ENCODE peak calls at places on chromosomes 13 and 19, in five cellular contexts. Q is uterus, G is ovary, K is HepG2, B is spleen. P is an unnamed sample.

GRCh38 chr13:85223883-85224656 is 575.1 kb downstream of the SLITRK6 start:
- DNase-seq in Q (no peak), B (no peak), K (no peak), G (no peak), P (no peak)

GRCh38 chr19:39413269-39413902 is 917 bp downstream of the PLEKHG2 start:
- DNase-seq in Q (peak), K (no peak), B (peak), G (peak), P (no peak)

GRCh38 chr19:33339016-33339749 is 34.3 kb upstream of the CEBPG start:
- DNase-seq in Q (no peak), G (no peak), K (no peak), B (no peak), P (no peak)

GRCh38 chr13:19764237-19764636 is 18.5 kb downstream of the PSPC1 start:
- DNase-seq in G (no peak), K (no peak), Q (no peak), B (no peak), P (no peak)

GRCh38 chr19:42280761-42281174 is 11.7 kb downstream of the CIC start:
- DNase-seq in K (no peak), B (peak), G (peak), Q (peak), P (peak)

GRCh38 chr19:39296055-39296645 is at the start of gene IFNL1:
- DNase-seq in Q (no peak), K (no peak), B (peak), G (no peak), P (no peak)

GRCh38 chr19:11752244-11752736 is 13.5 kb upstream of the ZNF823 start:
- DNase-seq in B (no peak), G (no peak), Q (no peak), K (no peak), P (no peak)

GRCh38 chr19:23998568-23998967 is 83.9 kb downstream of the ZNF726 start:
- DNase-seq in G (no peak), B (no peak), Q (no peak), K (no peak), P (no peak)

GRCh38 chr13:66849706-66850105 is 380.4 kb downstream of the PCDH9 start:
- DNase-seq in B (no peak), G (no peak), K (no peak), Q (no peak), P (no peak)

GRCh38 chr13:99005609-99006008 is 27.7 kb upstream of the DOCK9 start:
- DNase-seq in G (no peak), K (no peak), B (no peak), Q (no peak), P (no peak)

GRCh38 chr13:42486711-42487198 is 87.2 kb upstream of the TNFSF11 start:
- DNase-seq in G (no peak), B (no peak), K (no peak), Q (no peak), P (no peak)

GRCh38 chr13:90696254-90696653 is 651.2 kb upstream of the MIR17HG start:
- DNase-seq in B (no peak), Q (no peak), G (no peak), K (no peak), P (peak)

GRCh38 chr13:41740479-41740878 is 220.4 kb downstream of the VWA8 start:
- DNase-seq in G (no peak), B (no peak), K (no peak), Q (no peak), P (no peak)

GRCh38 chr19:16571689-16572331 is 405 bp downstream of the SLC35E1 start:
- DNase-seq in G (no peak), Q (no peak), B (peak), K (no peak), P (no peak)

GRCh38 chr13:87107626-87108025 is 563.5 kb upstream of the SLITRK5 start:
- DNase-seq in G (no peak), B (no peak), Q (no peak), K (no peak), P (no peak)

GRCh38 chr13:83895994-83896580 is 13.8 kb upstream of the SLITRK1 start:
- DNase-seq in G (no peak), B (no peak), Q (no peak), K (no peak), P (peak)

GRCh38 chr13:27595055-27595811 is 25.1 kb downstream of the LNX2 start:
- DNase-seq in Q (no peak), G (no peak), K (no peak), B (no peak), P (no peak)

GRCh38 chr19:15469513-15470297 is 5.4 kb upstream of the RASAL3 start:
- DNase-seq in K (no peak), Q (no peak), B (peak), G (no peak), P (no peak)

GRCh38 chr19:18230941-18231734 is 4.9 kb upstream of the PDE4C start:
- DNase-seq in G (no peak), Q (no peak), K (no peak), B (no peak), P (peak)

GRCh38 chr19:9622531-9622930 is 1.5 kb upstream of the ZNF561 start:
- DNase-seq in K (no peak), Q (no peak), B (no peak), G (no peak), P (no peak)

GRCh38 chr19:19501798-19502197 is 13.6 kb downstream of the TSSK6 start:
- DNase-seq in K (no peak), Q (no peak), B (peak), G (no peak), P (no peak)

GRCh38 chr19:54191671-54192453 is 754 bp downstream of the TSEN34 start:
- DNase-seq in Q (no peak), G (peak), K (no peak), B (peak), P (no peak)

GRCh38 chr13:49066856-49067255 is 91.1 kb downstream of the FNDC3A start:
- DNase-seq in Q (no peak), B (no peak), G (no peak), K (no peak), P (no peak)

GRCh38 chr19:6690160-6690885 is 20.4 kb upstream of the TNFSF14 start:
- DNase-seq in K (no peak), Q (no peak), B (peak), G (no peak), P (no peak)

GRCh38 chr19:31408460-31409124 is 59.4 kb upstream of the TSHZ3 start:
- DNase-seq in K (no peak), Q (peak), G (no peak), B (no peak), P (peak)

GRCh38 chr19:4570916-4571304 is 11.4 kb upstream of the SEMA6B start:
- DNase-seq in G (no peak), K (no peak), B (no peak), Q (no peak), P (no peak)

GRCh38 chr19:1213391-1214286 is 8.1 kb downstream of the STK11 start:
- DNase-seq in G (peak), B (peak), K (no peak), Q (peak), P (no peak)

GRCh38 chr19:35746087-35746462 is 624 bp downstream of the PSENEN start:
- DNase-seq in Q (no peak), G (no peak), B (no peak), K (no peak), P (no peak)

GRCh38 chr13:50149932-50150331 is 134.7 kb downstream of the KCNRG start:
- DNase-seq in G (no peak), B (no peak), Q (peak), K (no peak), P (no peak)

GRCh38 chr19:38711726-38712153 is 32.5 kb downstream of the CAPN12 start:
- DNase-seq in Q (no peak), K (no peak), G (peak), B (no peak), P (peak)

GRCh38 chr19:14073232-14073924 is 792 bp downstream of the MISP3 start:
- DNase-seq in B (peak), K (no peak), G (peak), Q (peak), P (no peak)

GRCh38 chr13:36431204-36432105 is 840 bp upstream of the CCNA1 start:
- DNase-seq in G (peak), K (no peak), Q (no peak), B (peak), P (no peak)

GRCh38 chr13:23505007-23505406 is 65.2 kb upstream of the TNFRSF19 start:
- DNase-seq in B (no peak), G (no peak), K (no peak), Q (no peak), P (no peak)

GRCh38 chr19:10007811-10008211 is 2.5 kb downstream of the COL5A3 start:
- DNase-seq in B (no peak), Q (peak), K (no peak), G (no peak), P (no peak)

GRCh38 chr13:111610077-111610476 is 289.6 kb downstream of the TEX29 start:
- DNase-seq in B (no peak), G (no peak), Q (no peak), K (no peak), P (no peak)

GRCh38 chr19:34382471-34382870 is 17.5 kb downstream of the GPI start:
- DNase-seq in Q (no peak), G (no peak), B (no peak), K (no peak), P (no peak)

GRCh38 chr19:34381399-34382251 is 16.6 kb downstream of the GPI start:
- DNase-seq in K (no peak), G (no peak), Q (no peak), B (no peak), P (no peak)

GRCh38 chr19:34386645-34387445 is 17.4 kb upstream of the PDCD2L start:
- DNase-seq in Q (no peak), G (no peak), K (no peak), B (no peak), P (no peak)

GRCh38 chr19:34380639-34381241 is 15.7 kb downstream of the GPI start:
- DNase-seq in Q (no peak), K (no peak), G (no peak), B (no peak), P (no peak)

GRCh38 chr19:34383599-34383998 is 18.6 kb downstream of the GPI start:
- DNase-seq in B (no peak), Q (no peak), K (no peak), G (no peak), P (no peak)
- TF ChIP-seq POLR2A in B (no peak), Q (no peak), K (no peak), G (no peak), P (no peak)

GRCh38 chr19:29442094-29442493 is 83.7 kb upstream of the VSTM2B start:
- DNase-seq in K (no peak), Q (no peak), G (no peak), B (no peak), P (no peak)

GRCh38 chr19:29442910-29443309 is 82.9 kb upstream of the VSTM2B start:
- DNase-seq in B (no peak), K (no peak), G (no peak), Q (no peak), P (no peak)

GRCh38 chr19:29448046-29448445 is 77.7 kb upstream of the VSTM2B start:
- DNase-seq in Q (no peak), G (no peak), B (no peak), K (no peak), P (no peak)

GRCh38 chr19:29446331-29446730 is 79.5 kb upstream of the VSTM2B start:
- DNase-seq in Q (no peak), K (no peak), B (no peak), G (no peak), P (no peak)

DNA sequence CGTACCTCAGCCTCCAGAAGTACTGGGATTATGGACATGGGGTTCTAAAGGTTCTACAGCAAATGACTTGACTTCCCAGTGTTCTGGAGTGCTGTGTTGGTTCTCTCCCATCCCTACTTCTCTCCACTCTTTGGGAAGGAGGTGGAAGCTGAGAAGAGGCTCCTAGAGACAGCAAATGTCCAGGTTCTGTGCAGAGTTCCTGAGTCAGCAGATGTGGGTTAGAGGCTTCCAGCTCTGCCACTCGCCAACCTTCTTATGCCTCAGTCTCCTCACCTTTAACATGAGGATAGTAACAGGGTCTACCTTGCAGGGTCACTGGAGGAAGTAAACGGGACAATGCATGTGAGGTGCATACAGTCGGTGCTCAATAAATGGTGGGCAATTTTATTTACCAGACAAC is 80.5 kb upstream of the VSTM2B start:
- DNase-seq in K (no peak), B (no peak), G (no peak), Q (no peak), P (no peak)
- TF ChIP-seq POLR2A in K (no peak), B (no peak), G (no peak), Q (no peak), P (no peak)

GRCh38 chr19:29086646-29087045 is 126.3 kb downstream of the UQCRFS1 start:
- DNase-seq in K (no peak), G (no peak), Q (no peak), B (no peak), P (no peak)

GRCh38 chr19:29086182-29086581 is 126.8 kb downstream of the UQCRFS1 start:
- DNase-seq in K (peak), G (no peak), B (no peak), Q (no peak), P (no peak)

GRCh38 chr19:29089315-29089855 is 123.6 kb downstream of the UQCRFS1 start:
- DNase-seq in B (no peak), K (no peak), Q (no peak), G (no peak), P (no peak)

GRCh38 chr19:29091127-29091526 is 121.8 kb downstream of the UQCRFS1 start:
- DNase-seq in K (no peak), B (no peak), Q (no peak), G (no peak), P (no peak)

DNA sequence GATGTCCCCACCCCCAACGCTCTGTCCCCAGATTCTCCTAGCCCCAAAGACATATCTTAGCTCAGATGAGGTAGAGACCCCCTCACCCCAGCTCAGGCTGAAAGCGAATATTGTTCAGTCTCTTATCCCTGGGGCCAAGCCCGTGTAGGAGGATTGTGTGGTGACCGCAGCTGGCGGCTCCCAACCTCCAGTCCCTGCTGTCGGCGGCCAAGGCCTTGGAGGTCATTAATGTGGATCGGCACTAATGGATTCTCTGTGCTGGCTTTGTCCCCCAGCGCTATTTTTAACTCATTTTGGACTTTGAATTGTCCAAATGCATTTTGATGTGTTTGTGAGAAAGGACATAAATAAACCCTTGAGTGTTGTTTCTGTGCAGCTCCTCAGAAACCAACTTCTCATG is 124.2 kb downstream of the UQCRFS1 start:
- DNase-seq in B (no peak), G (no peak), K (no peak), Q (no peak), P (no peak)
- TF ChIP-seq POLR2A in B (no peak), G (no peak), K (no peak), Q (no peak), P (no peak)

DNA sequence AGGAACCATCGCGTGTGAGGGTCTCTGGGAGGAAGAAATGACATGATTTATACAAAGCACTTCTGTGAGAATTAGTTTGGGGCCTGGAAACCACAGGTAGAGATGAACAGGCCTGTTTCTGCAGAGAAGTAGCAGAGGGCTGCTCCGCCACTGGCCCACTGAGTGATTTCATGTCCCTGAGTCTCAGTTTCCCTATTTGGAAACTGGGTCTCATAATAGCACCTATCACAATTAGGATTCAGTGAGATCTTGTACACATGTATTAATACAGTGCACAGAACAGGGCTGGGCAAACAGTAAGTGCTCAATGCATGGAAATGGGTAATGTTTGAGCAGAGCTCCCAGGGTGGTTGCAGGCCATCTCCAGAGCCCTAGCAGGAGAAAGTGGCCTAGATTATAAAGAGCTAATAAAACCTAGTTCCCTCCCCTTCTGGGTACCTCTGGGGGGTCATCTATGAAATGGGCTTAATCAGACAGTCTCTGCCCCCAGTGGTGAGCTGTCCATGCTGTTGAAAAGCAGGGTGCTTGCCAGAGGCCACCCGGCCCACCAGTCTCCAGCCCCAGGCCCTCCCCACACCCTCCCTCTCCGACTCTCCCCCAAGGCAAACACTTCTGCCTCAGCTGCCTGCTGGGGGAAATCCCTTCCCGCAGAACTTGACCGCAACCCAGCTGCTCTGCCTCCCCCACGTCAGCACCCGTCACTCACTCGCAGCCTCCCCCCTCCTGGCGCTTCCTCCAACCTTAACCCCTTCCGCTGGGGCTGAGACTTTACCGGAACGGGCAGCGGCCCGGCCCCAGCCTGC is 4.5 kb downstream of the BCL3 start:
- DNase-seq in Q (peak), K (peak), G (peak), B (peak), P (peak)
- TF ChIP-seq POLR2A in Q (no peak), K (no peak), G (peak), B (peak), P (no peak)

GRCh38 chr13:97386832-97387486 is 47.0 kb upstream of the RAP2A start:
- DNase-seq in Q (no peak), G (no peak), B (no peak), K (no peak), P (no peak)

GRCh38 chr13:97387487-97388353 is 46.2 kb upstream of the RAP2A start:
- DNase-seq in G (no peak), Q (no peak), K (no peak), B (no peak), P (no peak)

GRCh38 chr13:97384366-97384765 is 49.6 kb upstream of the RAP2A start:
- DNase-seq in B (no peak), G (no peak), Q (no peak), K (no peak), P (no peak)

GRCh38 chr13:97385146-97385545 is 48.8 kb upstream of the RAP2A start:
- DNase-seq in G (no peak), B (no peak), Q (no peak), K (no peak), P (no peak)

DNA sequence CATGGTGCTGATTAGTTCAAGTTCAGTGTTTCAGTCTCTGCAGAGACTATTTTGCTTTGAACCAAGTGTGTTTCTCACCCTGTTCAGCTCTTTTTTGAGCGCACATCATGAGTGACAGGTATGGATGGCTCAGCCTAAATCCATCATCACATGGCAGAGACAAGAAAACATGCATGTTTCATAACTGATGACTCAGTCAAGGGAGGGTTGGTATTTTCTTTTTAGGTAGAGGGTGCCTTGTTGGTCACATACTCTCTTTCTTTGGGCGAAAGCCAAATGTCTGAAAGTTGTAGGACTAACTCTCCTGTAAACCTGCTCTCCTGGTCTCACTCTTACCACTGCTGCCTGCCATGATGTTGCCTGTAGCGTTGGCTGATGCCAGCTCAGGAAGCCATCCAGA is 48.1 kb upstream of the RAP2A start:
- DNase-seq in B (no peak), G (no peak), Q (no peak), K (no peak), P (no peak)
- TF ChIP-seq POLR2A in B (no peak), G (no peak), Q (no peak), K (no peak), P (no peak)